ENCODE peak calls at places on chromosomes 3 and 15, in four cellular contexts. One of them, this sample, is unnamed.

GRCh38 chr3:90136468-90137191 is 1029.2 kb downstream of the EPHA3 start:
- DNase-seq in IMR-90: no peak
- DNase-seq in HCT116: no peak
- DNase-seq in GM23248: no peak
- DNase-seq in this sample: no peak

GRCh38 chr3:127628788-127629456 is at the start of gene PODXL2:
- DNase-seq in IMR-90: peak
- DNase-seq in HCT116: peak
- DNase-seq in GM23248: peak
- DNase-seq in this sample: peak

GRCh38 chr15:79283252-79284048 is 928 bp downstream of the ANKRD34C start:
- DNase-seq in IMR-90: peak
- DNase-seq in HCT116: no peak
- DNase-seq in GM23248: peak
- DNase-seq in this sample: peak

GRCh38 chr3:150105886-150106612 is 135.4 kb upstream of the PFN2 start:
- DNase-seq in IMR-90: no peak
- DNase-seq in HCT116: no peak
- DNase-seq in GM23248: peak
- DNase-seq in this sample: no peak

GRCh38 chr15:88744548-88745020 is 58.7 kb upstream of the ACAN start:
- DNase-seq in IMR-90: no peak
- DNase-seq in HCT116: no peak
- DNase-seq in GM23248: no peak
- DNase-seq in this sample: peak

GRCh38 chr3:109057616-109058015 is 60.3 kb downstream of the MORC1 start:
- DNase-seq in IMR-90: no peak
- DNase-seq in HCT116: no peak
- DNase-seq in GM23248: no peak
- DNase-seq in this sample: no peak

GRCh38 chr3:177590826-177591225 is 393.5 kb upstream of the TBL1XR1 start:
- DNase-seq in IMR-90: no peak
- DNase-seq in HCT116: no peak
- DNase-seq in GM23248: no peak
- DNase-seq in this sample: peak

GRCh38 chr15:56640127-56640526 is 93.2 kb downstream of the ZNF280D start:
- DNase-seq in IMR-90: no peak
- DNase-seq in HCT116: no peak
- DNase-seq in GM23248: no peak
- DNase-seq in this sample: no peak

GRCh38 chr3:143132246-143132980 is 12.8 kb downstream of the CHST2 start:
- DNase-seq in IMR-90: no peak
- DNase-seq in HCT116: no peak
- DNase-seq in GM23248: no peak
- DNase-seq in this sample: no peak

GRCh38 chr15:78216276-78217229 is 17.8 kb downstream of the ACSBG1 start:
- DNase-seq in IMR-90: no peak
- DNase-seq in HCT116: no peak
- DNase-seq in GM23248: peak
- DNase-seq in this sample: peak

GRCh38 chr3:16596352-16597032 is 8.7 kb downstream of the DAZL start:
- DNase-seq in IMR-90: no peak
- DNase-seq in HCT116: no peak
- DNase-seq in GM23248: no peak
- DNase-seq in this sample: no peak

GRCh38 chr3:42063886-42064285 is 27.3 kb upstream of the TRAK1 start:
- DNase-seq in IMR-90: peak
- DNase-seq in HCT116: no peak
- DNase-seq in GM23248: peak
- DNase-seq in this sample: peak

GRCh38 chr15:73982251-73982962 is 9.7 kb downstream of the STOML1 start:
- DNase-seq in IMR-90: peak
- DNase-seq in HCT116: no peak
- DNase-seq in GM23248: peak
- DNase-seq in this sample: peak

GRCh38 chr3:134864644-134865043 is 69.6 kb downstream of the EPHB1 start:
- DNase-seq in IMR-90: no peak
- DNase-seq in HCT116: no peak
- DNase-seq in GM23248: peak
- DNase-seq in this sample: no peak

GRCh38 chr3:58608648-58609047 is 31.5 kb upstream of the FAM107A start:
- DNase-seq in IMR-90: no peak
- DNase-seq in HCT116: no peak
- DNase-seq in GM23248: no peak
- DNase-seq in this sample: no peak

GRCh38 chr3:180246688-180247195 is 210.0 kb upstream of the PEX5L start:
- DNase-seq in IMR-90: no peak
- DNase-seq in HCT116: no peak
- DNase-seq in GM23248: no peak
- DNase-seq in this sample: no peak

GRCh38 chr15:23411841-23412240 is 35.2 kb downstream of the GOLGA6L2 start:
- DNase-seq in IMR-90: no peak
- DNase-seq in HCT116: no peak
- DNase-seq in GM23248: no peak
- DNase-seq in this sample: no peak

GRCh38 chr3:133371676-133372075 is 28.2 kb upstream of the BFSP2 start:
- DNase-seq in IMR-90: no peak
- DNase-seq in HCT116: no peak
- DNase-seq in GM23248: no peak
- DNase-seq in this sample: no peak

GRCh38 chr3:100047455-100048141 is 66.7 kb downstream of the FILIP1L start:
- DNase-seq in IMR-90: peak
- DNase-seq in HCT116: peak
- DNase-seq in GM23248: peak
- DNase-seq in this sample: peak

GRCh38 chr15:63408514-63408913 is 26.9 kb upstream of the CA12 start:
- DNase-seq in IMR-90: no peak
- DNase-seq in HCT116: no peak
- DNase-seq in GM23248: peak
- DNase-seq in this sample: no peak

GRCh38 chr15:100683434-100683833 is 81.0 kb downstream of the ASB7 start:
- DNase-seq in IMR-90: no peak
- DNase-seq in HCT116: no peak
- DNase-seq in GM23248: no peak
- DNase-seq in this sample: no peak

GRCh38 chr15:99248000-99248727 is 1.2 kb downstream of the TTC23 start:
- DNase-seq in IMR-90: no peak
- DNase-seq in HCT116: no peak
- DNase-seq in GM23248: peak
- DNase-seq in this sample: no peak

GRCh38 chr3:10194328-10195071 is 29.8 kb downstream of the IRAK2 start:
- DNase-seq in IMR-90: no peak
- DNase-seq in HCT116: no peak
- DNase-seq in GM23248: peak
- DNase-seq in this sample: no peak

GRCh38 chr3:178406206-178406605 is 130.0 kb upstream of the KCNMB2 start:
- DNase-seq in IMR-90: no peak
- DNase-seq in HCT116: no peak
- DNase-seq in GM23248: peak
- DNase-seq in this sample: peak

GRCh38 chr15:101025116-101025885 is 106.1 kb downstream of the LRRK1 start:
- DNase-seq in IMR-90: no peak
- DNase-seq in HCT116: no peak
- DNase-seq in GM23248: no peak
- DNase-seq in this sample: no peak

GRCh38 chr15:58453931-58454793 is 22.4 kb downstream of the LIPC start:
- DNase-seq in IMR-90: no peak
- DNase-seq in HCT116: no peak
- DNase-seq in GM23248: peak
- DNase-seq in this sample: no peak

GRCh38 chr15:32872606-32873291 is 154.9 kb downstream of the GREM1 start:
- DNase-seq in IMR-90: peak
- DNase-seq in HCT116: no peak
- DNase-seq in GM23248: peak
- DNase-seq in this sample: peak

GRCh38 chr15:101148881-101149664 is 102.8 kb downstream of the CHSY1 start:
- DNase-seq in IMR-90: no peak
- DNase-seq in HCT116: no peak
- DNase-seq in GM23248: no peak
- DNase-seq in this sample: no peak

GRCh38 chr15:44082558-44083151 is 112.4 kb downstream of the FRMD5 start:
- DNase-seq in IMR-90: peak
- DNase-seq in HCT116: no peak
- DNase-seq in GM23248: peak
- DNase-seq in this sample: peak

GRCh38 chr3:25817638-25818037 is 27.7 kb downstream of the OXSM start:
- DNase-seq in IMR-90: no peak
- DNase-seq in HCT116: no peak
- DNase-seq in GM23248: no peak
- DNase-seq in this sample: no peak

GRCh38 chr3:165852710-165853109 is 15.5 kb upstream of the BCHE start:
- DNase-seq in IMR-90: no peak
- DNase-seq in HCT116: no peak
- DNase-seq in GM23248: no peak
- DNase-seq in this sample: peak

GRCh38 chr3:56751056-56751455 is 50.7 kb downstream of the ARHGEF3 start:
- DNase-seq in IMR-90: no peak
- DNase-seq in HCT116: no peak
- DNase-seq in GM23248: peak
- DNase-seq in this sample: no peak

DNA sequence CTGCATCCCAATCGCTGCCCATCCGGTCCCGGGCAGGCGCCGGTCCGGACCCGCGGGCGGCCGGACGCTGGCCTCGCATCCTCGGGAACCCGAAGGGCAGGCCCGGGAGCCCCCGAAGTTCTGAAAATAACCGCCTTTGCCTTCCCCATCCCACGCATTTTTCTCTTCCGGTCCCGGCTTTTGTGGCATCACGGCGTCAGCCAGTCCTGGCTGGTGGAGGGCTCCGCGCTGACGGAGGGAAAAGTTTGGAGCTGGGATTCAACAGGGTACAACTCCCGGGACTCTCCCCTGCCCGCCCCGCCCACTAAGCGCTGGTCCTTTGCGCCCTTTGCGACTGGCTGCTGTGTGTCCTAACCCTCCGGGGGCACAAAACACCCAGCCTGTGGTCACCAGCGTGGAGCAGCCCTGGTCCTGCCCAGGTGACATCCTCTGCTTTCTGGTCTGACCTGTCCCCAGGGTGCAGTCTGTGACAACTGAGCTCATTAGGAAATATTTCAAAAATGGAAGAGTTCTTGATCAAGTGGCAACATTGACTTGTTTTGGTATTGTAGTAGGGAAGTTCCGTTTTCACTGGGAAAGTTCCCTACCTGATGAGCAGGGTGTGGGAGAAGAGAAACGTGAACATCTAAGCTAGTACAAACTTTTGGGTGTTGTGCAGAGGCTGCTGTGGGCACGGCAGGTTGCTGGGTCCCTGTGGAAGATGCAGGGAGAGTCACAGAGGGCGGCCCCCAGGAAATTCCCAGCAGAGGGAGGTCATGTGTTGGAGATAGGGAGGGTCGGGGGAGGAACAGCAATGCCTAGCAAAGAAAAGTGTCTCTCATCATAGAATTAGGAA is 754 bp downstream of the ARNT2 start:
- DNase-seq in IMR-90: peak
- DNase-seq in HCT116: no peak
- DNase-seq in GM23248: no peak
- DNase-seq in this sample: no peak
- H3K4me2 ChIP-seq in IMR-90: peak
- H3K4me2 ChIP-seq in HCT116: peak
- H3K4me2 ChIP-seq in GM23248: peak
- H3K4me2 ChIP-seq in this sample: peak

DNA sequence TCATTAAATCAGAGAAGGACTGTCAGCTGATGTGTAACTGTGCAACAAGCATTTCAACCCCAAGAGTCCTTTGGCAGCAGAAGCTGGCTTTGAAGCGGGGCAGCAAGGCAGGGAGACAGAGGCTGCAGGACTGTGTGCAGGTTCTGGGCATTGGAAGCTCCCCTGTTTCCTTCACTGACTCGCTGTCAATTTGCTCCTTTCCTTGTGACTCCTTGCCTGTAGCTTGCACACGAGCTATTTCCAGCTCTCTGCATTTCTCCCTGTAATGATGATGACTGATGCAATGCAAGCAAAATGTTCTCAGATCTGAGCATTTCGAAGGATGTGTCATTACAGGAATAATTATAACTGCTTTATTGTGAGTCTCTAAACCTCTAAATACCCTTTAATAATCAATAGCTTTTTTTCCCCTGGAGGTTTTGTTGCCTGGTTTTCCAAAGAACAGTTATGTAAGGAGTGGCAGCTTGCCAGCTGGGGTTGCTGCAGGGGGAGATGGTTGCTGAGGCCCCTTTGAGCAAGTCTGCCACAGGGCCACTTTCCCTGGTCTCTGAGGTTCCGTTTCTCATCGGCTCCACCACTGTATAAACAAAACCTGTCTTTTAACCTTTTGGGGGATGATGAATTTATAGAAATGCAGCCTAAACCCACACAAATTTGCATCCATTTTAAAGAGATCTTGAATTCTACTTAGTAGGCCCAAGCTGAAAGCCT is 2.9 kb downstream of the APOD start:
- DNase-seq in IMR-90: peak
- DNase-seq in HCT116: no peak
- DNase-seq in GM23248: peak
- DNase-seq in this sample: peak
- H3K4me2 ChIP-seq in IMR-90: no peak
- H3K4me2 ChIP-seq in HCT116: no peak
- H3K4me2 ChIP-seq in GM23248: peak
- H3K4me2 ChIP-seq in this sample: no peak

GRCh38 chr3:175704366-175705041 is 845.4 kb downstream of the NAALADL2 start:
- DNase-seq in IMR-90: peak
- DNase-seq in HCT116: no peak
- DNase-seq in GM23248: no peak
- DNase-seq in this sample: no peak
- H3K4me2 ChIP-seq in IMR-90: no peak
- H3K4me2 ChIP-seq in HCT116: no peak
- H3K4me2 ChIP-seq in GM23248: no peak
- H3K4me2 ChIP-seq in this sample: no peak

GRCh38 chr3:64186667-64187064 is 38.6 kb downstream of the PRICKLE2 start:
- DNase-seq in IMR-90: no peak
- DNase-seq in HCT116: no peak
- DNase-seq in GM23248: no peak
- DNase-seq in this sample: no peak
- H3K4me2 ChIP-seq in IMR-90: peak
- H3K4me2 ChIP-seq in HCT116: no peak
- H3K4me2 ChIP-seq in GM23248: peak
- H3K4me2 ChIP-seq in this sample: peak